ENCODE peak calls at places on chromosomes 7 and 10, in five cellular contexts. One of them, this sample, is unnamed.

GRCh38 chr10:16832351-16833080 is 15.3 kb upstream of the RSU1 start:
- DNase-seq in frontal cortex: peak; percentile 29
- DNase-seq in stimulated activated CD4-positive, alpha-beta T cell treated with anti-CD3 and anti-CD28 coated beads, Interleukin-4, amount 100 ng/mL, for 48 hours: no peak
- DNase-seq in lower lobe of right lung: no peak
- DNase-seq in aorta: peak; percentile 75
- DNase-seq in this sample: no peak

GRCh38 chr10:131980757-131981428 is 830 bp downstream of the BNIP3 start:
- DNase-seq in frontal cortex: no peak
- DNase-seq in stimulated activated CD4-positive, alpha-beta T cell treated with anti-CD3 and anti-CD28 coated beads, Interleukin-4, amount 100 ng/mL, for 48 hours: no peak
- DNase-seq in lower lobe of right lung: no peak
- DNase-seq in aorta: no peak
- DNase-seq in this sample: no peak

GRCh38 chr7:106071356-106071998 is 40.6 kb downstream of the SYPL1 start:
- DNase-seq in frontal cortex: no peak
- DNase-seq in stimulated activated CD4-positive, alpha-beta T cell treated with anti-CD3 and anti-CD28 coated beads, Interleukin-4, amount 100 ng/mL, for 48 hours: peak; percentile 17
- DNase-seq in lower lobe of right lung: peak; percentile 62
- DNase-seq in aorta: no peak
- DNase-seq in this sample: no peak

GRCh38 chr7:140889645-140890044 is 35.1 kb downstream of the BRAF start:
- DNase-seq in frontal cortex: no peak
- DNase-seq in stimulated activated CD4-positive, alpha-beta T cell treated with anti-CD3 and anti-CD28 coated beads, Interleukin-4, amount 100 ng/mL, for 48 hours: no peak
- DNase-seq in lower lobe of right lung: no peak
- DNase-seq in aorta: no peak
- DNase-seq in this sample: no peak

GRCh38 chr10:133544506-133544905 is 17.3 kb downstream of the CYP2E1 start:
- DNase-seq in frontal cortex: no peak
- DNase-seq in stimulated activated CD4-positive, alpha-beta T cell treated with anti-CD3 and anti-CD28 coated beads, Interleukin-4, amount 100 ng/mL, for 48 hours: no peak
- DNase-seq in lower lobe of right lung: no peak
- DNase-seq in aorta: no peak
- DNase-seq in this sample: no peak

GRCh38 chr7:106770191-106770590 is 94.9 kb upstream of the PIK3CG start:
- DNase-seq in frontal cortex: no peak
- DNase-seq in stimulated activated CD4-positive, alpha-beta T cell treated with anti-CD3 and anti-CD28 coated beads, Interleukin-4, amount 100 ng/mL, for 48 hours: no peak
- DNase-seq in lower lobe of right lung: no peak
- DNase-seq in aorta: no peak
- DNase-seq in this sample: no peak

GRCh38 chr10:122992031-122992585 is 11.9 kb downstream of the PSTK start:
- DNase-seq in frontal cortex: no peak
- DNase-seq in stimulated activated CD4-positive, alpha-beta T cell treated with anti-CD3 and anti-CD28 coated beads, Interleukin-4, amount 100 ng/mL, for 48 hours: no peak
- DNase-seq in lower lobe of right lung: no peak
- DNase-seq in aorta: no peak
- DNase-seq in this sample: no peak

GRCh38 chr10:77842652-77843212 is 83.8 kb downstream of the DLG5 start:
- DNase-seq in frontal cortex: no peak
- DNase-seq in stimulated activated CD4-positive, alpha-beta T cell treated with anti-CD3 and anti-CD28 coated beads, Interleukin-4, amount 100 ng/mL, for 48 hours: no peak
- DNase-seq in lower lobe of right lung: no peak
- DNase-seq in aorta: no peak
- DNase-seq in this sample: no peak

GRCh38 chr7:155798673-155799439 is 13.4 kb downstream of the SHH start:
- DNase-seq in frontal cortex: no peak
- DNase-seq in stimulated activated CD4-positive, alpha-beta T cell treated with anti-CD3 and anti-CD28 coated beads, Interleukin-4, amount 100 ng/mL, for 48 hours: no peak
- DNase-seq in lower lobe of right lung: no peak
- DNase-seq in aorta: no peak
- DNase-seq in this sample: no peak

GRCh38 chr10:44962870-44963738 is 3.5 kb downstream of the RASSF4 start:
- DNase-seq in frontal cortex: no peak
- DNase-seq in stimulated activated CD4-positive, alpha-beta T cell treated with anti-CD3 and anti-CD28 coated beads, Interleukin-4, amount 100 ng/mL, for 48 hours: no peak
- DNase-seq in lower lobe of right lung: no peak
- DNase-seq in aorta: peak; percentile 60
- DNase-seq in this sample: no peak

GRCh38 chr10:30786131-30786530 is 156.6 kb upstream of the LYZL2 start:
- DNase-seq in frontal cortex: no peak
- DNase-seq in stimulated activated CD4-positive, alpha-beta T cell treated with anti-CD3 and anti-CD28 coated beads, Interleukin-4, amount 100 ng/mL, for 48 hours: no peak
- DNase-seq in lower lobe of right lung: no peak
- DNase-seq in aorta: no peak
- DNase-seq in this sample: no peak

GRCh38 chr10:127612-128432 is 7.4 kb upstream of the ZMYND11 start:
- DNase-seq in frontal cortex: no peak
- DNase-seq in stimulated activated CD4-positive, alpha-beta T cell treated with anti-CD3 and anti-CD28 coated beads, Interleukin-4, amount 100 ng/mL, for 48 hours: no peak
- DNase-seq in lower lobe of right lung: no peak
- DNase-seq in aorta: peak; percentile 53
- DNase-seq in this sample: no peak

GRCh38 chr7:116447980-116448839 is 51.3 kb upstream of the CAV2 start:
- DNase-seq in frontal cortex: no peak
- DNase-seq in stimulated activated CD4-positive, alpha-beta T cell treated with anti-CD3 and anti-CD28 coated beads, Interleukin-4, amount 100 ng/mL, for 48 hours: no peak
- DNase-seq in lower lobe of right lung: no peak
- DNase-seq in aorta: no peak
- DNase-seq in this sample: no peak

GRCh38 chr10:111347386-111348005 is 270.7 kb downstream of the ADRA2A start:
- DNase-seq in frontal cortex: no peak
- DNase-seq in stimulated activated CD4-positive, alpha-beta T cell treated with anti-CD3 and anti-CD28 coated beads, Interleukin-4, amount 100 ng/mL, for 48 hours: no peak
- DNase-seq in lower lobe of right lung: no peak
- DNase-seq in aorta: no peak
- DNase-seq in this sample: no peak

GRCh38 chr10:36448760-36449681 is 676.4 kb upstream of the ANKRD30A start:
- DNase-seq in frontal cortex: no peak
- DNase-seq in stimulated activated CD4-positive, alpha-beta T cell treated with anti-CD3 and anti-CD28 coated beads, Interleukin-4, amount 100 ng/mL, for 48 hours: no peak
- DNase-seq in lower lobe of right lung: no peak
- DNase-seq in aorta: no peak
- DNase-seq in this sample: no peak

GRCh38 chr10:36019749-36020148 is 377.7 kb upstream of the FZD8 start:
- DNase-seq in frontal cortex: no peak
- DNase-seq in stimulated activated CD4-positive, alpha-beta T cell treated with anti-CD3 and anti-CD28 coated beads, Interleukin-4, amount 100 ng/mL, for 48 hours: no peak
- DNase-seq in lower lobe of right lung: no peak
- DNase-seq in aorta: no peak
- DNase-seq in this sample: no peak

GRCh38 chr10:130430291-130430690 is 294.1 kb downstream of the GLRX3 start:
- DNase-seq in frontal cortex: no peak
- DNase-seq in stimulated activated CD4-positive, alpha-beta T cell treated with anti-CD3 and anti-CD28 coated beads, Interleukin-4, amount 100 ng/mL, for 48 hours: no peak
- DNase-seq in lower lobe of right lung: no peak
- DNase-seq in aorta: no peak
- DNase-seq in this sample: no peak

GRCh38 chr10:86684305-86684704 is 16.0 kb downstream of the LDB3 start:
- DNase-seq in frontal cortex: no peak
- DNase-seq in stimulated activated CD4-positive, alpha-beta T cell treated with anti-CD3 and anti-CD28 coated beads, Interleukin-4, amount 100 ng/mL, for 48 hours: no peak
- DNase-seq in lower lobe of right lung: no peak
- DNase-seq in aorta: peak; percentile 77
- DNase-seq in this sample: no peak

This sample was measured in D721Med.